ENCODE peak calls at places on chromosomes 3 and 15, in four cellular contexts. L, Y, M and K are unnamed samples.

GRCh38 chr3:156681003-156681402 is 6.6 kb downstream of the TIPARP start:
- DNase-seq in L (no peak), Y (no peak), M (no peak), K (no peak)

GRCh38 chr3:133691410-133692107 is 29.8 kb upstream of the TOPBP1 start:
- DNase-seq in L (no peak), Y (no peak), M (no peak), K (no peak)

GRCh38 chr3:188554404-188554803 is 400.4 kb downstream of the LPP start:
- DNase-seq in L (no peak), Y (no peak), M (no peak), K (no peak)

GRCh38 chr3:134460965-134461364 is 24.8 kb downstream of the ANAPC13 start:
- DNase-seq in L (no peak), Y (no peak), M (no peak), K (no peak)

GRCh38 chr15:78075490-78076230 is 1.9 kb downstream of the TBC1D2B start:
- DNase-seq in L (no peak), Y (peak; percentile 64), M (no peak), K (no peak)

GRCh38 chr3:5666455-5666854 is 478.9 kb downstream of the EDEM1 start:
- DNase-seq in L (no peak), Y (no peak), M (no peak), K (no peak)

GRCh38 chr3:97720417-97720816 is 44.1 kb upstream of the ARL6 start:
- DNase-seq in L (no peak), Y (no peak), M (no peak), K (no peak)

GRCh38 chr3:7309707-7310106 is 448.8 kb downstream of the GRM7 start:
- DNase-seq in L (no peak), Y (no peak), M (no peak), K (no peak)

GRCh38 chr3:28900301-28900700 is 380.6 kb upstream of the RBMS3 start:
- DNase-seq in L (no peak), Y (no peak), M (no peak), K (no peak)

GRCh38 chr3:29226709-29227108 is 54.2 kb upstream of the RBMS3 start:
- DNase-seq in L (no peak), Y (no peak), M (no peak), K (no peak)

GRCh38 chr15:82140859-82141258 is 95.0 kb upstream of the MEX3B start:
- DNase-seq in L (no peak), Y (no peak), M (no peak), K (no peak)

GRCh38 chr3:134754768-134755559 is 40.1 kb upstream of the EPHB1 start:
- DNase-seq in L (no peak), Y (peak; percentile 31), M (no peak), K (no peak)

GRCh38 chr3:184918741-184919140 is 106.8 kb downstream of the VPS8 start:
- DNase-seq in L (no peak), Y (no peak), M (no peak), K (no peak)

GRCh38 chr3:52848617-52849016 is 13.8 kb upstream of the MUSTN1 start:
- DNase-seq in L (no peak), Y (no peak), M (no peak), K (no peak)

GRCh38 chr3:113275876-113276580 is 64.7 kb downstream of the BOC start:
- DNase-seq in L (no peak), Y (no peak), M (no peak), K (peak; percentile 63)

GRCh38 chr15:68739390-68740075 is 81.2 kb downstream of the ANP32A start:
- DNase-seq in L (no peak), Y (no peak), M (no peak), K (no peak)

GRCh38 chr15:65611888-65612615 is 1.1 kb upstream of the INTS14 start:
- DNase-seq in L (no peak), Y (no peak), M (no peak), K (no peak)

GRCh38 chr3:170414202-170414663 is 4.4 kb upstream of the CLDN11 start:
- DNase-seq in L (no peak), Y (no peak), M (no peak), K (peak; percentile 44)

GRCh38 chr3:24503499-24504176 is 9.0 kb upstream of the THRB start:
- DNase-seq in L (no peak), Y (no peak), M (no peak), K (no peak)

GRCh38 chr3:16482194-16482769 is 31.2 kb downstream of the RFTN1 start:
- DNase-seq in L (no peak), Y (no peak), M (no peak), K (no peak)

GRCh38 chr3:21154911-21155310 is 596.1 kb downstream of the ZNF385D start:
- DNase-seq in L (no peak), Y (no peak), M (no peak), K (no peak)

GRCh38 chr3:14425574-14426304 is 23.3 kb downstream of the SLC6A6 start:
- DNase-seq in L (no peak), Y (peak; percentile 54), M (no peak), K (no peak)

GRCh38 chr15:97521894-97522293 is 438.6 kb upstream of the ARRDC4 start:
- DNase-seq in L (no peak), Y (no peak), M (no peak), K (no peak)